ENCODE peak calls at places on chromosomes 16 and 17, in seven cellular contexts. B, H, V, A, D, N and O are unnamed samples.

GRCh38 chr16:56681939-56682702 is at the start of gene MT1X:
- DNase-seq in A (peak; percentile 95), D (peak; percentile 85), N (peak; percentile 77), H (peak; percentile 95), V (peak; percentile 96), B (peak; percentile 78), O (peak; percentile 91)

GRCh38 chr17:75271233-75271954 is 363 bp upstream of the MIF4GD start:
- DNase-seq in N (no peak), B (peak; percentile 97), V (peak; percentile 94), A (peak; percentile 87), D (peak; percentile 78), H (peak; percentile 74), O (peak; percentile 97)

GRCh38 chr17:81365601-81366585 is 29.4 kb upstream of the BAHCC1 start:
- DNase-seq in B (peak; percentile 46), A (peak; percentile 64), N (peak; percentile 81), H (peak; percentile 95), V (peak; percentile 93), D (no peak), O (no peak)

GRCh38 chr16:50178397-50179018 is 25.4 kb downstream of the TENT4B start:
- DNase-seq in A (no peak), B (no peak), D (no peak), V (no peak), N (no peak), H (no peak), O (no peak)

GRCh38 chr16:85898521-85899442 is at the start of gene IRF8:
- DNase-seq in B (peak; percentile 92), H (no peak), V (peak; percentile 91), A (peak; percentile 90), D (peak; percentile 71), N (no peak), O (peak; percentile 94)

GRCh38 chr17:35786941-35787432 is 8.5 kb downstream of the MMP28 start:
- DNase-seq in A (no peak), N (peak; percentile 60), D (no peak), B (no peak), H (no peak), V (no peak), O (no peak)

GRCh38 chr17:40307001-40307690 is 1.8 kb upstream of the RARA start:
- DNase-seq in H (no peak), V (no peak), N (no peak), D (no peak), B (no peak), A (peak; percentile 39), O (no peak)

GRCh38 chr16:62363451-62363850 is 327.2 kb upstream of the CDH8 start:
- DNase-seq in B (no peak), N (no peak), V (no peak), A (no peak), H (no peak), D (no peak), O (no peak)

GRCh38 chr16:50861926-50862325 is 120.0 kb downstream of the CYLD start:
- DNase-seq in H (peak; percentile 30), V (no peak), B (no peak), D (no peak), A (no peak), N (peak; percentile 81), O (no peak)

GRCh38 chr16:9395958-9396359 is 304.5 kb downstream of the HAPSTR1 start:
- DNase-seq in N (no peak), D (no peak), H (no peak), A (no peak), B (no peak), V (no peak), O (no peak)

GRCh38 chr17:30236807-30237206 is 1.3 kb upstream of the SLC6A4 start:
- DNase-seq in H (peak; percentile 57), V (peak; percentile 83), A (peak; percentile 29), B (no peak), D (peak; percentile 75), N (no peak), O (peak; percentile 76)

GRCh38 chr16:77849640-77850258 is 61.4 kb downstream of the VAT1L start:
- DNase-seq in A (no peak), D (no peak), H (no peak), B (no peak), V (no peak), N (no peak), O (no peak)

GRCh38 chr17:8223356-8224063 is 13.1 kb upstream of the AURKB start:
- DNase-seq in D (peak; percentile 77), N (peak; percentile 47), A (peak; percentile 80), V (peak; percentile 84), B (peak; percentile 74), H (peak; percentile 52), O (peak; percentile 66)
- TF ChIP-seq CTCF in D (no peak), N (peak; percentile 34), A (no peak), V (peak; percentile 20), B (peak; percentile 61), H (peak; percentile 6), O (peak; percentile 43)

GRCh38 chr17:63833741-63834373 is 6.4 kb upstream of the FTSJ3 start:
- DNase-seq in V (no peak), N (no peak), D (no peak), A (no peak), H (no peak), B (no peak), O (no peak)

GRCh38 chr17:63833026-63833740 is 5.7 kb upstream of the FTSJ3 start:
- DNase-seq in A (no peak), N (no peak), D (no peak), V (no peak), B (no peak), H (no peak), O (no peak)

GRCh38 chr17:63832014-63832413 is 4.6 kb upstream of the FTSJ3 start:
- DNase-seq in V (no peak), N (no peak), D (no peak), A (no peak), B (no peak), H (no peak), O (no peak)

GRCh38 chr17:63831505-63831904 is 4.0 kb upstream of the FTSJ3 start:
- DNase-seq in H (no peak), A (no peak), D (no peak), N (no peak), B (no peak), V (no peak), O (no peak)

GRCh38 chr17:63832455-63832854 is 5.0 kb upstream of the FTSJ3 start:
- DNase-seq in V (no peak), D (no peak), B (no peak), N (no peak), H (no peak), A (no peak), O (no peak)
- TF ChIP-seq CTCF in V (no peak), D (no peak), B (peak; percentile 26), N (no peak), H (no peak), A (no peak), O (no peak)

DNA sequence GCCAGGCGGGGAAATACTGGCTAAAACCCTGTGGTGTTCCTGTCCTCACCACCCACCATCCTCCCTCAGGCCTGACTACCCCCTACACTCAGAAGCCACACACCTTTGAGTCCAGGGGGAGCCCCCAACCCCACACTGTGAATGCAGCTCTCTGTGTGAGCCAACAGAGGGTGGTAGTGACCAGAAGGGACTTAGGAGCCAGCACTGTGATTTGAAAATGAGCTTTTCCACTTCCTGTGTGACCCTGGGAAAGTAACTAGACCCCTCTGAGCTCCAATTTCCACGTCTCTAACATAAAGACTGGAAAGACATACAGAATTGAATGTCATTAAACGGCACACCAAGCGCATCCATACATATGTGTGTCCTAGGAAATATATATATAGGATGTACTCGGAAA is 58.7 kb downstream of the SDK2 start:
- DNase-seq in V (no peak), H (no peak), N (no peak), D (peak; percentile 31), B (peak; percentile 78), A (peak; percentile 48), O (no peak)
- TF ChIP-seq CTCF in V (no peak), H (no peak), N (no peak), D (peak; percentile 17), B (peak; percentile 83), A (peak; percentile 21), O (peak; percentile 21)

DNA sequence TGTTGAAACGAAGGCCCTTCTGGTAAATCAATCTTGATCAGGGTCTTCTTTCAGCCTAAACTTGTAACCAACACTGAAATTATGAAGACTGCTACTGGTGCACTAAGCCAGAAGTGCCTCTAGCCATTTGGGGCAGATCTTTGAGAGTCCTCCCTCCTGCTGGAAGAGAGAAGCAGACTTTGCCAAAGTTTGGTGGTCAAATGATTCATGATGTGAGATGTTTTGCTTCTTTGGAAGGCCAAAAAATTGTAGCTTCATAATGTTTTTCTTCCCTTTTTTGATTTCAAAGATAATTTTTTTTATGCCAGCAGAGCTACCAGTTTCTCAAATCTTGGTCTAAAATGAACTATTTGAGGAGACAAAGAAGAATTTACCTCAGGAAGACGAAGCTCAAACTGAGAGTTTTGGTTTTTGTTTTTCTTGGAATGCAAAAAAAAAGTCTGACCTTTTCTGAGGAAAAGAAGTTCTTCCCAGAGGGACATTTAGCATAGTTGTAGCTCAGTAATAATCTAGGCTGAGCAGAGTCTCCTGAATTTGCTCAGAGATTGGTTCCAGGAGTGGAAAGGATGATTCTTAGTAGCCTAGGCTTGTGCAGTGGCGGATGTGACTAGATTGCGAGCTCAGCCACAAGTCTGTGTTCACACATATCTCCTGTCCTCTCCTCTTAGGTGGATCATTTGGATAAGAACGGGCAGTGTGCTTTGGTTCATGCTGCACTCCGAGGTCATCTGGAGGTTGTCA is 50.9 kb downstream of the CYB561 start:
- DNase-seq in A (no peak), D (no peak), V (no peak), N (peak; percentile 73), B (no peak), H (peak; percentile 5), O (no peak)
- TF ChIP-seq CTCF in A (no peak), D (no peak), V (no peak), N (no peak), B (no peak), H (no peak), O (no peak)

GRCh38 chr16:18003033-18003432 is 333.5 kb downstream of the NPIPA8 start:
- DNase-seq in V (no peak), D (no peak), B (no peak), A (no peak), N (no peak), H (no peak), O (no peak)
- TF ChIP-seq CTCF in V (no peak), D (no peak), B (no peak), A (no peak), N (no peak), H (no peak), O (no peak)

GRCh38 chr17:79702071-79702470 is 28.7 kb upstream of the ENPP7 start:
- DNase-seq in H (no peak), V (no peak), A (peak; percentile 12), D (peak; percentile 69), N (no peak), B (no peak), O (no peak)
- TF ChIP-seq CTCF in H (no peak), V (peak; percentile 5), A (no peak), D (no peak), N (no peak), B (peak; percentile 24), O (no peak)

GRCh38 chr17:22443061-22443460 is 750.7 kb downstream of the KCNJ18 start:
- DNase-seq in N (no peak), B (no peak), D (no peak), H (no peak), V (no peak), A (no peak), O (no peak)

GRCh38 chr17:22441776-22442175 is 749.5 kb downstream of the KCNJ18 start:
- DNase-seq in H (no peak), V (no peak), D (no peak), B (no peak), A (no peak), N (no peak), O (no peak)
- TF ChIP-seq CTCF in H (no peak), V (no peak), D (no peak), B (no peak), A (no peak), N (no peak), O (no peak)

GRCh38 chr16:57945740-57946138 is 25.2 kb downstream of the CNGB1 start:
- DNase-seq in H (peak; percentile 44), B (no peak), A (no peak), N (no peak), V (no peak), D (no peak), O (no peak)
- TF ChIP-seq CTCF in H (peak; percentile 14), B (peak; percentile 51), A (no peak), N (peak; percentile 11), V (no peak), D (peak; percentile 22), O (no peak)